ENCODE peak calls at places on chromosome 15, in nine cellular contexts. L, D, O, G, U, R, A, T and I are unnamed samples.

GRCh38 chr15:29050870-29051269 is 165.1 kb downstream of the APBA2 start:
- DNase-seq in D (no peak), A (no peak), U (no peak), T (no peak), G (no peak), L (no peak), R (no peak), O (no peak), I (no peak)

GRCh38 chr15:75348563-75349350 is 1.9 kb downstream of the NEIL1 start:
- DNase-seq in T (no peak), L (no peak), U (peak), O (no peak), D (no peak), A (no peak), R (peak), G (no peak), I (no peak)

GRCh38 chr15:55786341-55786740 is 43.4 kb upstream of the PRTG start:
- DNase-seq in O (no peak), D (no peak), U (no peak), G (no peak), T (no peak), A (no peak), L (no peak), R (no peak), I (no peak)

GRCh38 chr15:66221126-66221525 is 32.4 kb downstream of the MEGF11 start:
- DNase-seq in D (no peak), R (no peak), T (no peak), U (no peak), O (no peak), L (no peak), A (no peak), G (no peak), I (no peak)

GRCh38 chr15:88688394-88688933 is 49.6 kb downstream of the ISG20 start:
- DNase-seq in R (no peak), L (no peak), U (no peak), D (no peak), G (no peak), T (no peak), O (no peak), A (no peak), I (no peak)

GRCh38 chr15:63726491-63726890 is 107.3 kb downstream of the HERC1 start:
- DNase-seq in T (no peak), L (no peak), O (no peak), G (no peak), U (no peak), R (no peak), D (no peak), A (no peak), I (no peak)

GRCh38 chr15:71532994-71533393 is 277.4 kb upstream of the NR2E3 start:
- DNase-seq in R (no peak), T (no peak), L (no peak), G (no peak), D (no peak), U (no peak), A (no peak), O (no peak), I (no peak)

GRCh38 chr15:100350434-100351226 is 8.9 kb upstream of the ADAMTS17 start:
- DNase-seq in D (no peak), R (no peak), G (no peak), T (peak), O (no peak), A (no peak), L (no peak), U (peak), I (no peak)

GRCh38 chr15:53193149-53193548 is 403.0 kb upstream of the ONECUT1 start:
- DNase-seq in G (no peak), A (peak), U (no peak), T (no peak), R (no peak), D (no peak), O (no peak), L (no peak), I (no peak)

GRCh38 chr15:58864602-58865419 is 68.7 kb downstream of the SLTM start:
- DNase-seq in R (peak), G (no peak), O (peak), T (peak), D (peak), L (no peak), A (no peak), U (no peak), I (peak)

GRCh38 chr15:57390583-57390982 is 14.3 kb downstream of the CGNL1 start:
- DNase-seq in D (no peak), O (no peak), R (no peak), U (no peak), L (no peak), T (no peak), G (no peak), A (no peak), I (no peak)

GRCh38 chr15:73983211-73983727 is 8.8 kb downstream of the STOML1 start:
- DNase-seq in T (no peak), A (no peak), L (peak), G (no peak), R (peak), D (peak), U (peak), O (no peak), I (peak)

GRCh38 chr15:81296218-81296617 is 27.7 kb downstream of the STARD5 start:
- DNase-seq in G (no peak), D (no peak), L (no peak), O (no peak), T (no peak), U (no peak), R (no peak), A (no peak), I (no peak)

GRCh38 chr15:29671308-29671981 is 150.8 kb downstream of the TJP1 start:
- DNase-seq in L (no peak), U (no peak), A (no peak), T (no peak), R (no peak), G (no peak), D (no peak), O (no peak), I (no peak)

GRCh38 chr15:77032647-77033416 is 37.9 kb downstream of the PSTPIP1 start:
- DNase-seq in G (no peak), U (peak), O (no peak), T (no peak), A (peak), L (peak), D (no peak), R (peak), I (peak)